ENCODE peak calls at places on chromosomes 3 and 15, in four cellular contexts. V, B, J and M are unnamed samples.

GRCh38 chr15:38229700-38230099 is 22.9 kb upstream of the SPRED1 start:
- DNase-seq in J (no peak), V (no peak), B (no peak), M (no peak)

GRCh38 chr3:13193320-13194284 is 120.4 kb upstream of the IQSEC1 start:
- DNase-seq in J (no peak), B (no peak), V (no peak), M (no peak)

GRCh38 chr3:64616953-64617352 is 70.8 kb downstream of the ADAMTS9 start:
- DNase-seq in J (no peak), B (no peak), V (no peak), M (no peak)

GRCh38 chr3:32432711-32433530 is 41.3 kb downstream of the CMTM7 start:
- DNase-seq in V (peak; percentile 75), J (no peak), B (no peak), M (peak; percentile 64)

GRCh38 chr3:32922078-32922477 is 29.4 kb upstream of the CCR4 start:
- DNase-seq in J (no peak), V (no peak), B (no peak), M (no peak)

GRCh38 chr15:36773698-36774097 is 194.3 kb downstream of the CDIN1 start:
- DNase-seq in V (no peak), J (no peak), B (no peak), M (no peak)

GRCh38 chr3:187368765-187369450 is 723 bp downstream of the RTP4 start:
- DNase-seq in B (no peak), V (no peak), J (no peak), M (no peak)

GRCh38 chr15:59165726-59166125 is 40.9 kb upstream of the LDHAL6B start:
- DNase-seq in V (no peak), J (no peak), B (no peak), M (no peak)

GRCh38 chr15:56428821-56429458 is 36.0 kb downstream of the MNS1 start:
- DNase-seq in V (peak; percentile 21), J (peak; percentile 16), B (no peak), M (peak; percentile 0)

GRCh38 chr15:40815042-40815678 is 7.9 kb upstream of the DNAJC17 start:
- DNase-seq in V (no peak), J (no peak), B (no peak), M (no peak)

GRCh38 chr3:102972350-102972749 is 537.5 kb downstream of the ZPLD1 start:
- DNase-seq in B (no peak), J (no peak), V (no peak), M (no peak)

GRCh38 chr3:110456001-110456400 is 615.6 kb upstream of the NECTIN3 start:
- DNase-seq in V (no peak), J (no peak), B (no peak), M (no peak)

GRCh38 chr3:117398166-117398954 is 688.8 kb downstream of the TUSC7 start:
- DNase-seq in J (no peak), V (no peak), B (peak; percentile 76), M (no peak)

GRCh38 chr15:86439614-86440013 is 359.9 kb downstream of the AGBL1 start:
- DNase-seq in V (no peak), B (no peak), J (peak; percentile 38), M (no peak)

GRCh38 chr3:101141135-101141534 is 147.9 kb upstream of the ABI3BP start:
- DNase-seq in J (no peak), B (no peak), V (no peak), M (no peak)

GRCh38 chr3:154852515-154852914 is 227.6 kb upstream of the MME start:
- DNase-seq in J (no peak), V (no peak), B (no peak), M (no peak)

GRCh38 chr15:87827126-87827525 is 429.4 kb downstream of the NTRK3 start:
- DNase-seq in V (no peak), B (no peak), J (no peak), M (no peak)

GRCh38 chr3:150050510-150050909 is 79.8 kb upstream of the PFN2 start:
- DNase-seq in V (no peak), B (no peak), J (no peak), M (no peak)

GRCh38 chr3:140994316-140994715 is 52.7 kb downstream of the SLC25A36 start:
- DNase-seq in V (no peak), B (no peak), J (no peak), M (no peak)

GRCh38 chr3:27696906-27697305 is 25.2 kb downstream of the EOMES start:
- DNase-seq in J (no peak), V (no peak), B (no peak), M (no peak)

GRCh38 chr3:107943860-107944543 is 146.8 kb downstream of the CD47 start:
- DNase-seq in V (no peak), B (no peak), J (no peak), M (no peak)

GRCh38 chr15:55694652-55695150 is 48.3 kb downstream of the PRTG start:
- DNase-seq in V (peak; percentile 10), B (no peak), J (peak; percentile 59), M (no peak)

GRCh38 chr3:114121996-114122709 is 56.7 kb downstream of the DRD3 start:
- DNase-seq in B (no peak), J (no peak), V (no peak), M (no peak)

GRCh38 chr3:37346227-37347005 is 172.0 kb upstream of the LRRFIP2 start:
- DNase-seq in J (no peak), V (no peak), B (no peak), M (no peak)

GRCh38 chr3:16849795-16850194 is 35.0 kb upstream of the PLCL2 start:
- DNase-seq in J (no peak), B (no peak), V (no peak), M (no peak)

GRCh38 chr15:74349241-74349766 is 18.1 kb downstream of the CYP11A1 start:
- DNase-seq in V (no peak), J (no peak), B (no peak), M (no peak)

GRCh38 chr3:15952543-15953175 is 154.9 kb upstream of the ANKRD28 start:
- DNase-seq in B (no peak), J (no peak), V (no peak), M (no peak)

DNA sequence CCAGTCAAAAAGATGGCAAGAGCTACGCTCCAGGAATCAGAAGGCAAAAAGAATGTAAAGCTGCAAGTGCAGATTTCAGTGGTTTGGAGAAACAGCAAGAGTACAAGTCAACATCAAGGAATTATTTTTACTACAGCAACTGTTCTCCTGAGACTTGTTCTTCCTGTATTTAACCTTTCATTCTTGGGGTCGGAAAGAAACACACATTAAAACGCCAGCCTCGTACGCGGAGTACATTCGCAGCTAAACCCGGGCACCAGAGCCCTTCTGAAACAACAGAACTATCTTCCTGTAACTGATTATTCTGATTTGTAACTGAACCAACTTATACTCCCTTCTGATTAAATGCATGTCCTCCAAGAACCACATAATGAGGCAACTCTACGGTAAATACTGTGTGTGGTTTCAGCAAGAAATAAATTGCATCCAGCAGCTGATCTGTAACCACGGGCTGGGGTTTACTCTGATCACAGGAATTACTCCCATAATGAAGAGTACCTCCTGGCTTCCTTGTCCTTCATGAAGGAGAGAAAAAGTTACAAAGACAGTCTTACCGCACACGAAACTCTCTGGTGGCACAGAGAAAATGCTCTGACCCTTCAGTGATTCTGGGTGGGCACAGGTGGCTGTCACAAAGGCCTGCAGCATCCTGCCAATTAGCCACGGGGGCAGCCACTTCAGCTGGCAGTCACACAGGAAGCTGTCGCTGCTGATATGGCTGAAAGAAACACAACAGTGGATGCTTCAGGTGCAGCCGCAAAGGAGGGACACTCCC is 107.1 kb downstream of the LRIG1 start:
- DNase-seq in V (peak; percentile 81), J (no peak), B (no peak), M (peak; percentile 81)
- H3K4me3 ChIP-seq in V (peak overlapping the region; percentile 82), J (no peak overlapping the region), B (no peak overlapping the region), M (peak overlapping the region; percentile 44)

DNA sequence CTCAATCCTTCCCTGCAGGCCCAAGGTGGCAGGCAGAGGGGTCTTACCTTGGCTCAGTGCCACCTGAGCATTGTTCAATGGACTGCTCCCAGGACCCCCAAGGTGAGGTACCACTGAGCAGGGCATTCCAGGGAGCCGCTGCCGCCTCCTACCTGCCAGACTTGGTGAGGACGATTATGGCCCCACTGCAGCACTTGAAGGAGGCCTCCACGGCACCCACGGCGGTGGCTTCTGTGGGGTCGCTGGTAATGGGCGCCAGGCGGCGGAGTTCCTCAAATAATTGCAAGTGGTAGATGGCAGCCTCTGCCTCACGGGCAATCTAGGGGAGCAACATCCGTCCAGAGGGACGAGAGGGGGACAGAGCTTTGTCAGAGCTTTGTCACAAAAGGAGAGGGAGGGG is 4.7 kb upstream of the GRAMD2A start:
- DNase-seq in J (no peak), V (no peak), B (no peak), M (no peak)
- H3K27ac ChIP-seq in J (no peak overlapping the region), V (no peak overlapping the region), B (peak overlapping the region; percentile 9), M (no peak overlapping the region)

DNA sequence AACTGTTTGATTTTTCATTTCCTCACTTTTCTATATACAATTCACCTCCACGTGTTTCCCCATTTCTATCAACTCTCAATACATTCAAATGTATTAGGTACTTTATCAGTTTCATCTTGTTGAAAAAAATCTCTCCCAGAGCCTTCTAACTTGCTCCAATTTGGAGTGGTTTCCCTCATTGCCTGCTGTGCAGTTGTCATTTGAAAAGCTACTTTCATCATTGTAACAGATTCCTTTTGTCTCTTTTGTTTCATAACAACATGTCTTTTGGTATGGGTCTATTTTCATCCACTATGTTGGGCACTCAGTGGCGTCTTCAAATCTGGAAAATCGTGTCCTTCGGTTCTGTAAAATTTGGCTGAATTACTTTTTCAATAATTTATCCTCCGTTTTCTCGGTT is 75.0 kb downstream of the NR2E3 start:
- DNase-seq in J (no peak), B (no peak), V (no peak), M (no peak)
- H3K4me3 ChIP-seq in J (no peak overlapping the region), B (no peak overlapping the region), V (no peak overlapping the region), M (no peak overlapping the region)

DNA sequence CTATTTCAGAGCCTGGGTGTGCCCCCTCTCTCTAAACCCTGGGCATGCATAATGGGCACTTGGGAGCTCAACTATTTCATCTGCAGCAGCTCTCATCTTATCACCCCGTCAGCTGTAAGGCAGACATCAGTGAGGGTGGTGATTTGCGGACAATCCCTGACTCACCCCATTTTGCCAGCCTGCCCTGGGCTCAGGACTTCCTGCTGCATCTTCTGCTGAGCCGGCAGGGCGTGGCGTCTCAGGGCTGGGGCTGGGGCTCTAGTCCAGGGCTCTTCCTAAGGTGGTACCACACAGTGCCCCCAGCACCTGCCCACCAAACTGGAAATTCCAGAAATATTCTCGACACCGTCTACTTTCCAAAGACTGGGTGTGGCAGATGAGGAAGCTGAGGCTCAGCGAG is 925 bp upstream of the PSTPIP1 start:
- DNase-seq in V (peak; percentile 32), J (no peak), B (no peak), M (peak; percentile 85)
- H3K27ac ChIP-seq in V (peak overlapping the region; percentile 87), J (no peak overlapping the region), B (no peak overlapping the region), M (peak overlapping the region; percentile 79)

GRCh38 chr15:33425149-33425548 is 114.4 kb downstream of the RYR3 start:
- DNase-seq in J (peak; percentile 21), B (no peak), V (no peak), M (no peak)

GRCh38 chr15:33433821-33434220 is 123.1 kb downstream of the RYR3 start:
- DNase-seq in J (no peak), B (no peak), V (no peak), M (no peak)

DNA sequence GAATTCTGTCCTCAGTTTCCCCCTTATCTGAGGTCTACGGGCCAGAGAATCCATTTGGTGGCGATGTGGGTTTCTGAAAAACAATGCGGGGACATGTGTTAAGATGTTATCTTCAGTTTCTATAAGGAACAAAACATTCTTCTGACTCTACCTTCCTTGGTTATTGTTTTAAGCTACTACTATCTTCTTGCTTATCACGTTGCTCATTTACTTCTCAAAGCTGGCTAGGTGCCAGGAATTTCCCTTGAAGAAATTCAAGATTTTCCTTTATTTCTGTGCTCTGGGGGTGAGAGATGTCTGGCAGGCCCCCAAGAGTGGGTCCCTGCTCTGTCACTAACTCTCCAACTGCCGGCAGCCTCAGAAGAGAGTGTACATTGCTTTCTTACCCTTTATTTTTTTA is 119.8 kb downstream of the RYR3 start:
- DNase-seq in B (no peak), V (no peak), J (no peak), M (no peak)
- H3K4me3 ChIP-seq in B (no peak overlapping the region), V (no peak overlapping the region), J (no peak overlapping the region), M (no peak overlapping the region)

GRCh38 chr3:197021729-197022404 is 7.8 kb downstream of the MELTF start:
- DNase-seq in J (no peak), B (no peak), V (no peak), M (no peak)
- H3K27ac ChIP-seq in J (no peak overlapping the region), B (no peak overlapping the region), V (no peak overlapping the region), M (no peak overlapping the region)